ENCODE peak calls at places on chromosomes 6 and 20, in six cellular contexts. T, Q, G, W, L and K are unnamed samples.

GRCh38 chr20:19828233-19828632 is 70.2 kb downstream of the RIN2 start:
- DNase-seq in T (peak; percentile 82), Q (no peak), G (no peak), W (no peak), L (peak; percentile 58), K (peak; percentile 65)

GRCh38 chr6:128347123-128347522 is 173.3 kb downstream of the PTPRK start:
- DNase-seq in T (no peak), Q (no peak), G (no peak), W (no peak), L (peak; percentile 16), K (no peak)

GRCh38 chr6:165439928-165440554 is 130.6 kb upstream of the C6orf118 start:
- DNase-seq in T (peak; percentile 73), Q (no peak), G (no peak), W (peak; percentile 27), L (peak; percentile 21), K (peak; percentile 41)

GRCh38 chr6:33755070-33755869 is 8.6 kb upstream of the IP6K3 start:
- DNase-seq in T (no peak), Q (no peak), G (no peak), W (no peak), L (no peak), K (peak; percentile 48)

GRCh38 chr6:37142047-37142614 is 27.8 kb upstream of the PIM1 start:
- DNase-seq in T (peak; percentile 32), Q (no peak), G (no peak), W (no peak), L (no peak), K (no peak)

GRCh38 chr6:37725967-37726366 is 28.3 kb upstream of the MDGA1 start:
- DNase-seq in T (peak; percentile 16), Q (no peak), G (no peak), W (no peak), L (peak; percentile 10), K (peak; percentile 41)

GRCh38 chr6:91633374-91634184 is 1046.7 kb upstream of the MAP3K7 start:
- DNase-seq in T (no peak), Q (no peak), G (no peak), W (no peak), L (no peak), K (no peak)

GRCh38 chr6:168937061-168937460 is 316.6 kb downstream of the THBS2 start:
- DNase-seq in T (peak; percentile 12), Q (no peak), G (no peak), W (no peak), L (peak; percentile 18), K (no peak)

GRCh38 chr20:15214051-15214450 is 876.6 kb upstream of the FLRT3 start:
- DNase-seq in T (no peak), Q (no peak), G (no peak), W (no peak), L (no peak), K (no peak)

GRCh38 chr20:3889489-3890409 is 562 bp downstream of the PANK2 start:
- DNase-seq in T (no peak), Q (peak; percentile 53), G (no peak), W (peak; percentile 81), L (no peak), K (peak; percentile 47)

GRCh38 chr6:132768051-132768517 is 10.4 kb upstream of the VNN2 start:
- DNase-seq in T (no peak), Q (peak; percentile 82), G (peak; percentile 83), W (peak; percentile 3), L (no peak), K (peak; percentile 59)

GRCh38 chr6:88008821-88009220 is 38.8 kb upstream of the SPACA1 start:
- DNase-seq in T (no peak), Q (no peak), G (no peak), W (no peak), L (peak; percentile 34), K (peak; percentile 37)

GRCh38 chr20:23366384-23366783 is 4.4 kb downstream of the GZF1 start:
- DNase-seq in T (no peak), Q (no peak), G (no peak), W (no peak), L (no peak), K (no peak)

GRCh38 chr6:7021306-7021705 is 86.5 kb upstream of the RREB1 start:
- DNase-seq in T (no peak), Q (no peak), G (no peak), W (no peak), L (no peak), K (no peak)

GRCh38 chr6:26234421-26235239 is 130.4 kb upstream of the BTN3A2 start:
- DNase-seq in T (peak; percentile 84), Q (peak; percentile 85), G (peak; percentile 67), W (peak; percentile 73), L (peak; percentile 69), K (peak; percentile 71)

GRCh38 chr6:151534576-151534975 is 40.8 kb downstream of the CCDC170 start:
- DNase-seq in T (peak; percentile 16), Q (no peak), G (no peak), W (no peak), L (peak; percentile 92), K (peak; percentile 71)

GRCh38 chr20:37897008-37897548 is 5.8 kb upstream of the VSTM2L start:
- DNase-seq in T (no peak), Q (peak; percentile 71), G (peak; percentile 57), W (peak; percentile 76), L (no peak), K (no peak)

GRCh38 chr20:37901667-37902503 is 1.0 kb upstream of the VSTM2L start:
- DNase-seq in T (peak; percentile 60), Q (peak; percentile 70), G (peak; percentile 71), W (peak; percentile 86), L (peak; percentile 64), K (peak; percentile 96)

GRCh38 chr20:37899105-37900045 is 3.6 kb upstream of the VSTM2L start:
- DNase-seq in T (no peak), Q (no peak), G (no peak), W (no peak), L (no peak), K (no peak)

GRCh38 chr20:37901280-37901666 is 1.7 kb upstream of the VSTM2L start:
- DNase-seq in T (no peak), Q (no peak), G (peak; percentile 58), W (no peak), L (no peak), K (peak; percentile 92)

DNA sequence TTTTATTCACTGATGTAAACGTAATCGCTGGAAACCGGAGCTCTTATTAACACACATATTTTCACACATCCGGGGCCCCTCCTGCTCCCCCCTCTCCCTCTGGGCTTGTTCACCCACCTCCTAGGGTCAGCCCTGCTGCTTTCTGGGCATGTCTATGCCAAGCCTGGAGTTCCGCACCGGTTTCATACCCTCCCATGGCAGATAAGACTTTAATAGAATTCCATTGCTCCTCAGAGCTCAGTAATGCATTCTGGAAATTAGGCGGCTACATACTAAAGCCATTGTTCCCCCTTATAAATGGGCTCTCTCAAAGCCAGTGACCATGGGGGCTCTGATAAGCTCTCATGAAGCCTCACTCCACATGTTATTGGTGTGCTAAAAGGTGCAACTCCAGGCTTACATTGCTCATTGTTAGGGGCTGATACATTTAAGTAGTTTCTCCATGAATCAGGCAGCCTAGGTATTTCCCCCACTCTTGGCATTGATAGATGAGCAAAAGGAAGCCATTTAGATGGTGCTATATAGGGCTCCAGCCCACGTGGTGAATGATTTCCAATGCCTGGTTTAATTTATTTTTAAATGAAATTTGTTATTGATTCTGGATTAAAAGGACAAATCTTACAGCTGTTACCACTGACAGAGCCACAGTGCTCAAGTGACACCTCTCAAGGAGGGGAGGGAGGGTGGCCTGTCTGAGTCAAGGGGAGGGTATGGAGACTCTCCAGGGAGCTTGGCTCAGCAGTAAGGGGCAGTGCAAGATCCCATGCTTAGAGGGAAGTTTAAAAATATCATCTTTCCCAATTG is 4.4 kb upstream of the VSTM2L start:
- DNase-seq in T (peak; percentile 3), Q (no peak), G (no peak), W (no peak), L (peak; percentile 62), K (peak; percentile 86)
- H2AFZ ChIP-seq in T (no peak overlapping the region), Q (no peak overlapping the region), G (no peak overlapping the region), W (no peak overlapping the region), L (no peak overlapping the region), K (peak overlapping the region; percentile 9)

DNA sequence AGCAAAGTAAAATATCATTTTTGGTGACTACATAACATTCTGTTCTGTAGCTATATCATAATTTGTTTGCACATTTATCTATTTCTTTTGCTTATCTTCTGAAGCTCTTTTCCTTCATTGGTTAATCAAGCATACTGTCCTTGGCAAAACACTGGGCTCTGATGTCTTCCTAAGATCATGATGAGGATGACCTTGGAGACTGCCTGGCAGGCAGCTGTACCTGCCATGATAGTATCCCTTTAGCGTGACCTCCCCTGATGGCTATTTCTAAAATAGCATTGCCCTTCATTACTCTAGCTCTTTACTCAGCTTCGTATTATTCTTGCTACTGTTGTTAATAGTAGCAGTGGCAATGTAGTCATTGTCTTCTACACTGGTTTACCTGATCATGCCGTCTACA is 46.0 kb upstream of the ELOVL5 start:
- DNase-seq in T (no peak), Q (no peak), G (no peak), W (no peak), L (no peak), K (no peak)
- H3K27ac ChIP-seq in T (no peak overlapping the region), Q (no peak overlapping the region), G (no peak overlapping the region), W (no peak overlapping the region), L (no peak overlapping the region), K (no peak overlapping the region)

DNA sequence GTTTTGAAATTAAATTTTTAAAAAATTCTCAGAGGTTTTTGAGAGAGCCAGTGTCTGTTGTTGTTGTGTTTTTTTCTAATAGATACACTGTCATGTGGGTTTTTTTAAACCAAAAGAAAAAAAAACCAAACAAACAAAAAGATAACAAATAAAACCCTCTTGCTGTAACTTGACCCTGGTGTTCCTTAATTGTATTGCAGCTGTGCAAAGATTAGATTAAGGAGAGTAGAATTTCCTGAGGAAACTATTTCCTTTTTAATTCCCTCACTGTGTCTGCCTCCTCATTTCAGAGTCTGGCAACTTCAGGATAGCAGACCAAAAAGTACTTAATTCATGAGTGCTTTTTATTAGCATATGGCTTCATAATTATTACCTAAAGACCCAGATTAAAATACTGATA is 281.9 kb downstream of the EPM2A start:
- DNase-seq in T (no peak), Q (no peak), G (no peak), W (peak; percentile 9), L (no peak), K (peak; percentile 1)
- TF ChIP-seq CTCF in T (no peak), Q (no peak), G (peak; percentile 54), W (peak; percentile 30), L (peak; percentile 19), K (no peak)

DNA sequence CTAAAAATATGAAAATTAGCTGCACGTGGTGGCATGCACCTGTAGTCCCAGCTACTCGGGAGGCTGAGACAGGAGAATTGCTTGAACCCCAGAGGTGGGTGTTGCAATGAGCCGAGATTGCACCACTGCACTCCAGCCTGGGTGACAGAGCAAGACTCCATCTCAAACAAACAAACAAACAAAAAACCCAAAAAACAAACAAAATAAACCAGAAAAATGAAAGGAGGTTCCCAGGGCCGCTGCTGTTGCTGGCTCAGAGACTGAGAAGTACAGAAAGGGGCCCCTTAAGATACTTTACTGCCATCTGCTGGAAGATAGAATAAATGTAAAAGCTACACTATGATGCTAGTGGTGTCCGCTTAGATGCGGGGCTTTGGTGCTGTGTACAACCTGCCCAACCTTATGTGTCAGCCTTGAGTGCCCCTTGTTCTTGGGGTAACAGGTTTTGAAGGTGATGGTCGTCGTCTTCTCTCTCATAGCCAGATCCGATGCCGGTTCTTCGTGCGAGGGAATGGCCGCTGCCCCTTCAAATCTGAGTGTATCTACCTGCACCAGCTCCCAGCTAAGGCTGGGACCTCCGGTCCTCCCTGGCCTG is 2.8 kb upstream of the FANCE start:
- DNase-seq in T (peak; percentile 72), Q (peak; percentile 56), G (no peak), W (peak; percentile 85), L (peak; percentile 38), K (peak; percentile 95)
- H2AFZ ChIP-seq in T (peak overlapping the region; percentile 66), Q (no peak overlapping the region), G (no peak overlapping the region), W (no peak overlapping the region), L (no peak overlapping the region), K (no peak overlapping the region)